ENCODE peak calls at places on chromosomes 11 and 22, in six cellular contexts. F, W, D, V, L and R are unnamed samples.

GRCh38 chr11:115193931-115194797 is 310.1 kb downstream of the CADM1 start:
- DNase-seq in F (no peak), D (no peak), V (no peak), W (no peak), L (no peak), R (no peak)

GRCh38 chr11:58573451-58574104 is 2.1 kb downstream of the LPXN start:
- DNase-seq in L (no peak), F (peak; percentile 92), W (peak; percentile 54), V (no peak), D (peak; percentile 41), R (no peak)

GRCh38 chr11:132994038-132994502 is 538.2 kb downstream of the OPCML start:
- DNase-seq in V (no peak), D (no peak), F (no peak), L (no peak), W (no peak), R (no peak)

GRCh38 chr22:48960981-48961655 is 866.6 kb downstream of the BRD1 start:
- DNase-seq in D (no peak), V (no peak), L (peak; percentile 8), F (peak; percentile 13), W (no peak), R (no peak)

GRCh38 chr22:23838686-23839468 is at the start of gene DERL3:
- DNase-seq in V (peak; percentile 99), F (peak; percentile 99), W (peak; percentile 91), L (peak; percentile 96), D (peak; percentile 92), R (peak; percentile 98)

GRCh38 chr22:17396531-17396930 is 27.3 kb downstream of the CECR2 start:
- DNase-seq in L (no peak), D (no peak), V (no peak), F (no peak), W (no peak), R (no peak)

GRCh38 chr11:114340311-114341131 is 44.3 kb downstream of the NNMT start:
- DNase-seq in F (peak; percentile 90), D (peak; percentile 19), W (peak; percentile 85), L (peak; percentile 36), V (peak; percentile 39), R (peak; percentile 77)

GRCh38 chr11:43819926-43820325 is 60.7 kb upstream of the ALKBH3 start:
- DNase-seq in D (no peak), W (no peak), V (no peak), F (no peak), L (no peak), R (no peak)

GRCh38 chr11:19777342-19778102 is 64.9 kb downstream of the NAV2 start:
- DNase-seq in V (peak; percentile 25), F (no peak), D (no peak), L (no peak), W (peak; percentile 32), R (no peak)

GRCh38 chr11:2778630-2779498 is 79.1 kb upstream of the KCNQ1OT1 start:
- DNase-seq in V (peak; percentile 87), D (peak; percentile 45), F (peak; percentile 92), W (peak; percentile 26), L (peak; percentile 80), R (peak; percentile 97)

DNA sequence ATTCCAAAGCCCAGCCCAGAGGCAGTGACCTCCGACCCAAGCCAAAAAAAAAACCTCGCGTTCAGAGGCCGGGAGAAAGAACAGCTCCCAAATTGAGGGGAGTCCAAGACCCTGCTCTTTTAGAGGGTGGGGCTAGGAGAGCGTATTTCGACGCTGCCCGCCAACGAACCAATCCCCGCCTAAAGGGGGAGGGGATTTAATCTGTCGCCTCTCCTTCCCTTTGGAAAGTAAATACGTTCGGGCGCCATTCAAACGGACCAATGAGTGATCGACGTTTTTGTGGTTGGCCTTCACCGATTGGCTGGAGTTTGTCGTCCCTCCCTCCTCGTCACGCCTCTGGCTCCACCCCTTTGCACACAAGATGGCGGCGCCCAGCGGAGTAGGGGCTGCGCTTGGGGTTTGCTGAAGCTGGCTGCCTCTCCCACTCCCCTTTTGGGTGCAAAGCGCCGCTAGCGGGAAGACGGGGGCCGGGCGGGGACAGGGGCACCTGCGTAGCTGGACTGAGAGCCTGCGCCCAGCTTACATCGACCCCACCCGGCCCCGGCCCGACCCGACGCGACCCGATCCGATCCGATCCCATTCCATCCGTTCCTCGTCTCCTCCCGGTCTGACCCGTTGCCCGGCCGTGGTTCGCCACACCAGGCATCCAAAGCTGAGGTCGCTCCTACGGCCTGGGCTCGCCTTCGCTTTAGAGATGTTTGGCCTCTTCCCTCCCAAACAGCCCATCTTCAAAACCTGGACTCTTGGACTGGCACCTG is at the start of gene RNF26:
- DNase-seq in L (peak; percentile 96), D (peak; percentile 94), W (peak; percentile 96), F (peak; percentile 99), V (peak; percentile 96), R (peak; percentile 98)
- TF ChIP-seq POLR2A in L (peak; percentile 48), D (peak; percentile 78), W (peak; percentile 53), F (peak; percentile 50), V (peak; percentile 25), R (peak; percentile 91)

DNA sequence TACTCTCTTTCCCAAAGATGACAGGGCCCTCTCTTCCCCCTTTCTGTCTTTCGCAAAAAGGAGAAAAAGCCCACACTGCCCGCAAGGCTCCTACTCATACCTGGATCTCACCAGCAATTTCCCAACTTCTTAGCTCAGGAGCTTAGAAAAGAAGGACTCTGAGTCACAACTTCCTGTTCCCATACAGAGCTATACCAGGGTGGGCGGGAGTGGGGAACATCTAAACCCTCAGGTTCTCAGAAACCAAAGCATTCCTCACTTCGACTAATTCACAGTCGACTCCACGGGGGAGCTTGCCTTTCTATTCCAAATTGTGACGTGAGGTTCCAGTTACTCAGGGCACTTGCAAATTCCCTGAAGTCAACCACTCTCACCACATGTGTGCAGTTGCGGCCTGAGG is 61.9 kb downstream of the MTNR1B start:
- DNase-seq in W (no peak), F (no peak), V (no peak), L (no peak), D (no peak), R (no peak)
- TF ChIP-seq POLR2A in W (no peak), F (no peak), V (no peak), L (no peak), D (no peak), R (no peak)

GRCh38 chr22:46738961-46739870 is 1.2 kb upstream of the CERK start:
- DNase-seq in D (no peak), L (peak; percentile 45), F (peak; percentile 94), V (peak; percentile 59), W (peak; percentile 89), R (no peak)
- TF ChIP-seq POLR2A in D (no peak), L (no peak), F (no peak), V (peak; percentile 40), W (no peak), R (no peak)

GRCh38 chr22:42720263-42721044 is at the start of gene A4GALT:
- DNase-seq in V (no peak), W (no peak), D (no peak), L (peak; percentile 57), F (no peak), R (peak; percentile 59)
- TF ChIP-seq POLR2A in V (no peak), W (no peak), D (peak; percentile 31), L (peak; percentile 53), F (no peak), R (peak; percentile 34)